ENCODE peak calls at places on chromosomes 2 and 18, in seven cellular contexts. S, Q, B, K, T, N and C are unnamed samples.

GRCh38 chr2:18749912-18750526 is 160.7 kb upstream of the NT5C1B start:
- DNase-seq in N (peak; percentile 54), T (peak; percentile 24), B (peak; percentile 22), K (peak; percentile 7), Q (no peak), S (peak; percentile 73), C (peak; percentile 50)

GRCh38 chr2:30871980-30872789 is 64.9 kb upstream of the CAPN13 start:
- DNase-seq in S (no peak), N (no peak), K (no peak), Q (no peak), B (no peak), T (no peak), C (peak; percentile 35)

GRCh38 chr2:23656597-23656973 is 270.3 kb downstream of the ATAD2B start:
- DNase-seq in Q (no peak), K (no peak), S (peak; percentile 6), T (no peak), N (no peak), B (no peak), C (no peak)

GRCh38 chr2:147621656-147622197 is 223.1 kb upstream of the ACVR2A start:
- DNase-seq in B (no peak), K (no peak), S (no peak), T (no peak), N (no peak), Q (no peak), C (no peak)

GRCh38 chr2:134927195-134927594 is 8.6 kb downstream of the CCNT2 start:
- DNase-seq in S (peak; percentile 58), Q (no peak), B (no peak), N (no peak), T (no peak), K (no peak), C (no peak)

GRCh38 chr2:113709022-113709421 is 47.4 kb downstream of the SLC35F5 start:
- DNase-seq in S (no peak), T (no peak), N (no peak), B (no peak), K (no peak), Q (no peak), C (no peak)

GRCh38 chr2:178767099-178768060 is 39.8 kb downstream of the TTN start:
- DNase-seq in B (no peak), Q (no peak), T (no peak), N (no peak), K (no peak), S (no peak), C (no peak)

GRCh38 chr2:17536416-17536815 is 4.1 kb upstream of the VSNL1 start:
- DNase-seq in Q (no peak), T (no peak), K (no peak), B (no peak), N (no peak), S (peak; percentile 52), C (no peak)

GRCh38 chr2:29662841-29663240 is 258.5 kb downstream of the ALK start:
- DNase-seq in T (no peak), N (no peak), Q (no peak), S (peak; percentile 18), K (no peak), B (no peak), C (no peak)

GRCh38 chr18:76801567-76802505 is 20.5 kb upstream of the ZNF236 start:
- DNase-seq in K (no peak), Q (no peak), T (peak; percentile 26), N (peak; percentile 88), B (peak; percentile 27), S (peak; percentile 62), C (peak; percentile 55)

GRCh38 chr18:78729099-78729467 is 250.5 kb upstream of the SALL3 start:
- DNase-seq in B (no peak), T (no peak), N (no peak), Q (no peak), S (no peak), K (no peak), C (no peak)

GRCh38 chr2:109128048-109128465 is 948 bp upstream of the SH3RF3 start:
- DNase-seq in S (peak; percentile 93), T (peak; percentile 63), K (peak; percentile 50), Q (peak; percentile 79), B (peak; percentile 51), N (peak; percentile 90), C (peak; percentile 65)
- H3K4me3 ChIP-seq in S (peak overlapping the region; percentile 87), T (peak overlapping the region; percentile 89), K (peak overlapping the region; percentile 92), Q (peak overlapping the region; percentile 41), B (peak overlapping the region; percentile 58), N (peak overlapping the region; percentile 20), C (peak overlapping the region; percentile 60)

GRCh38 chr18:12882416-12882815 is 1.6 kb downstream of the PTPN2 start:
- DNase-seq in N (no peak), T (no peak), S (peak; percentile 33), Q (no peak), K (no peak), B (no peak), C (no peak)
- H3K4me3 ChIP-seq in N (peak overlapping the region; percentile 76), T (peak overlapping the region; percentile 95), S (peak overlapping the region; percentile 98), Q (peak overlapping the region; percentile 64), K (peak overlapping the region; percentile 84), B (peak overlapping the region; percentile 97), C (no peak overlapping the region)

GRCh38 chr2:226837334-226837733 is 1.5 kb downstream of the RHBDD1 start:
- DNase-seq in S (no peak), N (no peak), K (no peak), T (no peak), Q (no peak), B (no peak), C (no peak)
- H3K4me3 ChIP-seq in S (peak overlapping the region; percentile 84), N (no peak overlapping the region), K (no peak overlapping the region), T (peak overlapping the region; percentile 74), Q (peak overlapping the region; percentile 59), B (no peak overlapping the region), C (no peak overlapping the region)

DNA sequence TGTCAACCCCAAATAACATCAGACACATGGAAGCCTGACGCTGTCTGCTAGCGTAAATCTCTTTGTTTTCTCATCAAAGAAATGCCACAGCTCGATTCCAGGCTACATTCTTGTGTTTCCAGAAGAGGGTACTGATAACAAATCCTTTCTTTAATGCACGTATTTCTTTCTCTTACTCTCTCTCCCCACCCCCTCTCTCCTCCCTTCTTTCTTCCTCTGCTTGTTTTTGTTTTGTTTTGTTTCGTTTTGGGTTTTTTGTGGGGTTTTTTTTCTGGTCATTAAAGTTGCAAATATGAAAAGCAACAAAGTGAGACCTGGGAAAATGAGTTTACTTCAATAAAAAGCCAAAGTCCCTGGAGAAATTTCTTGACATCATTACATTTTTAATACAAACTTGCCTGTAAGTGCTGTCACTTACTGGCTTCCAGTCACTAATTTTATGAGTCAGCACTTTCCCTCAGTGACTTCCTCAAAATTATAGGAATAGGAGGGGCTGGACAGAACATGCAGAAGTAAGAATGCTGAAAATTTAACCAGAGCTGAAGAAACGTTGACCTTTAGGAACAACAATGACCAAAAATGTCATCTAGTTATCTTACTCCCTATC is 106.7 kb upstream of the NABP1 start:
- DNase-seq in S (peak; percentile 74), B (no peak), N (no peak), T (peak; percentile 16), K (no peak), Q (no peak), C (no peak)
- H3K4me3 ChIP-seq in S (peak overlapping the region; percentile 54), B (no peak overlapping the region), N (no peak overlapping the region), T (no peak overlapping the region), K (peak overlapping the region; percentile 53), Q (no peak overlapping the region), C (no peak overlapping the region)

GRCh38 chr2:75709297-75709696 is 1.4 kb downstream of the GCFC2 start:
- DNase-seq in Q (no peak), B (no peak), N (no peak), T (no peak), K (no peak), S (peak; percentile 11), C (no peak)
- H3K4me3 ChIP-seq in Q (peak overlapping the region; percentile 72), B (no peak overlapping the region), N (peak overlapping the region; percentile 68), T (no peak overlapping the region), K (peak overlapping the region; percentile 87), S (peak overlapping the region; percentile 88), C (no peak overlapping the region)

DNA sequence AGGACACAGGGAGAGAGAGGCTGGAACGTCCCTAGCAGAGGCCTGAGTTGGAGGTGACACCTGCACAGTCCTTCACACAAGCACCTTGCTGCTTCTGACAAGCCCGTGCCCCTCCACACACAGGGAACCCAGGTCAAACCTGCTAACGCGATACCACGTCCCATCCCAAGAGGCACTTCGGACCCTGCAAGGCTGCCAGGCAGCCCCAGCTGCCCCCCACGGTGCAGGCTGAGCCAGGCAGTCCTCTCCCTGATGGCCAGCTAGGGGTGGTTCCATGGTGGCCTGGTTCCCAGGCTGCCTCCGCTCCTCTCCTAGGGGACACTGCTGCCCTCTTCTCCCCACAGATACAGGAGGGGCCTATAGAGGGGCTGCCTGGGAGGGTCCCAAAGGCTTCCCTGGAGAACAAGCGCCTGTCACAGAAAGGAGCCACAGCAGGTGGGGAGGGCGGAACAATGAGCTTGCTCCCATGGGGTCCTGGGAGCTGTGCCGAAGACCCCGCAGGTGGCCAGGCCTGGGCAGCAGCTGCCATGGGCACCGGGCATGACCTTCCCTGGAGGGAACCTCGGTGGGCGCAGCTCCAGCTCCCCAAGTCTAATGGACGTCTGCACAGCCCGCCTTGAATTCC is 434.2 kb upstream of the MYT1L start:
- DNase-seq in N (no peak), K (no peak), S (no peak), T (no peak), Q (no peak), B (no peak), C (no peak)
- H3K4me3 ChIP-seq in N (no peak overlapping the region), K (no peak overlapping the region), S (no peak overlapping the region), T (no peak overlapping the region), Q (no peak overlapping the region), B (no peak overlapping the region), C (no peak overlapping the region)

GRCh38 chr2:215138466-215138865 is at the start of gene ABCA12:
- DNase-seq in S (no peak), N (no peak), B (no peak), T (no peak), Q (no peak), K (no peak), C (no peak)
- H3K4me3 ChIP-seq in S (peak within 1 kb of the TSS; percentile 1), N (no peak within 1 kb of the TSS), B (no peak within 1 kb of the TSS), T (no peak within 1 kb of the TSS), Q (no peak within 1 kb of the TSS), K (no peak within 1 kb of the TSS), C (no peak within 1 kb of the TSS)